ENCODE peak calls at places on chromosomes 12 and 14, in seven cellular contexts. One of them, this sample, is unnamed.

GRCh38 chr12:95859344-95859816 is 628 bp downstream of the SNRPF start:
- DNase-seq in fibroblast of mammary gland: peak; percentile 43
- DNase-seq in endodermal cell: peak; percentile 68
- DNase-seq in GM13977: no peak
- DNase-seq in heart right ventricle: no peak
- DNase-seq in activated T-helper 2 cell treated with anti-CD3 and anti-CD28 coated beads, Interferon-gamma antibody, Interleukin-2, Interleukin-4, amounts not matched to agents 10 μg/mL and 5 μg/mL and 100 μg/mL, durations not matched to agents 14 hours and 24 hours and 36 hours: no peak
- DNase-seq in hepatocyte: peak; percentile 24
- DNase-seq in this sample: peak; percentile 10

GRCh38 chr12:124492879-124493808 is 74.3 kb downstream of the NCOR2 start:
- DNase-seq in fibroblast of mammary gland: no peak
- DNase-seq in endodermal cell: no peak
- DNase-seq in GM13977: no peak
- DNase-seq in heart right ventricle: peak; percentile 19
- DNase-seq in activated T-helper 2 cell treated with anti-CD3 and anti-CD28 coated beads, Interferon-gamma antibody, Interleukin-2, Interleukin-4, amounts not matched to agents 10 μg/mL and 5 μg/mL and 100 μg/mL, durations not matched to agents 14 hours and 24 hours and 36 hours: no peak
- DNase-seq in hepatocyte: no peak
- DNase-seq in this sample: no peak

GRCh38 chr14:68669101-68669500 is 123.8 kb downstream of the ZFP36L1 start:
- DNase-seq in fibroblast of mammary gland: no peak
- DNase-seq in endodermal cell: peak; percentile 23
- DNase-seq in GM13977: no peak
- DNase-seq in heart right ventricle: no peak
- DNase-seq in activated T-helper 2 cell treated with anti-CD3 and anti-CD28 coated beads, Interferon-gamma antibody, Interleukin-2, Interleukin-4, amounts not matched to agents 10 μg/mL and 5 μg/mL and 100 μg/mL, durations not matched to agents 14 hours and 24 hours and 36 hours: no peak
- DNase-seq in hepatocyte: no peak
- DNase-seq in this sample: no peak

GRCh38 chr12:117390866-117391265 is 29.4 kb upstream of the NOS1 start:
- DNase-seq in fibroblast of mammary gland: no peak
- DNase-seq in endodermal cell: no peak
- DNase-seq in GM13977: no peak
- DNase-seq in heart right ventricle: no peak
- DNase-seq in activated T-helper 2 cell treated with anti-CD3 and anti-CD28 coated beads, Interferon-gamma antibody, Interleukin-2, Interleukin-4, amounts not matched to agents 10 μg/mL and 5 μg/mL and 100 μg/mL, durations not matched to agents 14 hours and 24 hours and 36 hours: no peak
- DNase-seq in hepatocyte: no peak
- DNase-seq in this sample: no peak

GRCh38 chr12:121786441-121786825 is 7.1 kb downstream of the RHOF start:
- DNase-seq in fibroblast of mammary gland: peak; percentile 94
- DNase-seq in endodermal cell: no peak
- DNase-seq in GM13977: no peak
- DNase-seq in heart right ventricle: no peak
- DNase-seq in activated T-helper 2 cell treated with anti-CD3 and anti-CD28 coated beads, Interferon-gamma antibody, Interleukin-2, Interleukin-4, amounts not matched to agents 10 μg/mL and 5 μg/mL and 100 μg/mL, durations not matched to agents 14 hours and 24 hours and 36 hours: no peak
- DNase-seq in hepatocyte: no peak
- DNase-seq in this sample: no peak

GRCh38 chr12:79371226-79371625 is 319.5 kb downstream of the PAWR start:
- DNase-seq in fibroblast of mammary gland: no peak
- DNase-seq in endodermal cell: peak; percentile 49
- DNase-seq in GM13977: no peak
- DNase-seq in heart right ventricle: no peak
- DNase-seq in activated T-helper 2 cell treated with anti-CD3 and anti-CD28 coated beads, Interferon-gamma antibody, Interleukin-2, Interleukin-4, amounts not matched to agents 10 μg/mL and 5 μg/mL and 100 μg/mL, durations not matched to agents 14 hours and 24 hours and 36 hours: no peak
- DNase-seq in hepatocyte: no peak
- DNase-seq in this sample: no peak

GRCh38 chr12:54299515-54300266 is 1.1 kb downstream of the NFE2 start:
- DNase-seq in fibroblast of mammary gland: peak; percentile 67
- DNase-seq in endodermal cell: no peak
- DNase-seq in GM13977: no peak
- DNase-seq in heart right ventricle: no peak
- DNase-seq in activated T-helper 2 cell treated with anti-CD3 and anti-CD28 coated beads, Interferon-gamma antibody, Interleukin-2, Interleukin-4, amounts not matched to agents 10 μg/mL and 5 μg/mL and 100 μg/mL, durations not matched to agents 14 hours and 24 hours and 36 hours: no peak
- DNase-seq in hepatocyte: no peak
- DNase-seq in this sample: no peak

GRCh38 chr12:67618303-67618702 is 30.2 kb upstream of the DYRK2 start:
- DNase-seq in fibroblast of mammary gland: no peak
- DNase-seq in endodermal cell: no peak
- DNase-seq in GM13977: no peak
- DNase-seq in heart right ventricle: no peak
- DNase-seq in activated T-helper 2 cell treated with anti-CD3 and anti-CD28 coated beads, Interferon-gamma antibody, Interleukin-2, Interleukin-4, amounts not matched to agents 10 μg/mL and 5 μg/mL and 100 μg/mL, durations not matched to agents 14 hours and 24 hours and 36 hours: no peak
- DNase-seq in hepatocyte: no peak
- DNase-seq in this sample: no peak

GRCh38 chr12:15855646-15856045 is 26.5 kb upstream of the STRAP start:
- DNase-seq in fibroblast of mammary gland: peak; percentile 85
- DNase-seq in endodermal cell: no peak
- DNase-seq in GM13977: no peak
- DNase-seq in heart right ventricle: no peak
- DNase-seq in activated T-helper 2 cell treated with anti-CD3 and anti-CD28 coated beads, Interferon-gamma antibody, Interleukin-2, Interleukin-4, amounts not matched to agents 10 μg/mL and 5 μg/mL and 100 μg/mL, durations not matched to agents 14 hours and 24 hours and 36 hours: no peak
- DNase-seq in hepatocyte: no peak
- DNase-seq in this sample: no peak

GRCh38 chr12:68268971-68269370 is 15.6 kb upstream of the IL22 start:
- DNase-seq in fibroblast of mammary gland: no peak
- DNase-seq in endodermal cell: no peak
- DNase-seq in GM13977: no peak
- DNase-seq in heart right ventricle: no peak
- DNase-seq in activated T-helper 2 cell treated with anti-CD3 and anti-CD28 coated beads, Interferon-gamma antibody, Interleukin-2, Interleukin-4, amounts not matched to agents 10 μg/mL and 5 μg/mL and 100 μg/mL, durations not matched to agents 14 hours and 24 hours and 36 hours: no peak
- DNase-seq in hepatocyte: no peak
- DNase-seq in this sample: no peak

GRCh38 chr12:88889326-88890110 is 309.2 kb upstream of the KITLG start:
- DNase-seq in fibroblast of mammary gland: peak; percentile 65
- DNase-seq in endodermal cell: no peak
- DNase-seq in GM13977: no peak
- DNase-seq in heart right ventricle: no peak
- DNase-seq in activated T-helper 2 cell treated with anti-CD3 and anti-CD28 coated beads, Interferon-gamma antibody, Interleukin-2, Interleukin-4, amounts not matched to agents 10 μg/mL and 5 μg/mL and 100 μg/mL, durations not matched to agents 14 hours and 24 hours and 36 hours: no peak
- DNase-seq in hepatocyte: no peak
- DNase-seq in this sample: peak; percentile 16

GRCh38 chr12:29207120-29207519 is 58.0 kb downstream of the FAR2 start:
- DNase-seq in fibroblast of mammary gland: peak; percentile 13
- DNase-seq in endodermal cell: no peak
- DNase-seq in GM13977: no peak
- DNase-seq in heart right ventricle: no peak
- DNase-seq in activated T-helper 2 cell treated with anti-CD3 and anti-CD28 coated beads, Interferon-gamma antibody, Interleukin-2, Interleukin-4, amounts not matched to agents 10 μg/mL and 5 μg/mL and 100 μg/mL, durations not matched to agents 14 hours and 24 hours and 36 hours: no peak
- DNase-seq in hepatocyte: no peak
- DNase-seq in this sample: no peak

GRCh38 chr14:58861546-58861945 is 223.8 kb downstream of the DACT1 start:
- DNase-seq in fibroblast of mammary gland: no peak
- DNase-seq in endodermal cell: no peak
- DNase-seq in GM13977: no peak
- DNase-seq in heart right ventricle: no peak
- DNase-seq in activated T-helper 2 cell treated with anti-CD3 and anti-CD28 coated beads, Interferon-gamma antibody, Interleukin-2, Interleukin-4, amounts not matched to agents 10 μg/mL and 5 μg/mL and 100 μg/mL, durations not matched to agents 14 hours and 24 hours and 36 hours: no peak
- DNase-seq in hepatocyte: no peak
- DNase-seq in this sample: no peak

This sample was measured in SJCRH30.